ENCODE peak calls at places on chromosome 12, in four cellular contexts. One of them, this sample, is unnamed.

GRCh38 chr12:47903927-47904646 is 707 bp downstream of the VDR start:
- DNase-seq in body of pancreas: peak
- DNase-seq in right lobe of liver: peak
- DNase-seq in HCT116: peak
- DNase-seq in this sample: no peak

GRCh38 chr12:57552692-57553321 is 3.0 kb downstream of the KIF5A start:
- DNase-seq in right lobe of liver: no peak
- DNase-seq in HCT116: no peak
- DNase-seq in body of pancreas: no peak
- DNase-seq in this sample: no peak

GRCh38 chr12:34597548-34598351 is 575.5 kb downstream of the ALG10 start:
- DNase-seq in body of pancreas: no peak
- DNase-seq in HCT116: no peak
- DNase-seq in right lobe of liver: peak
- DNase-seq in this sample: peak

GRCh38 chr12:62123721-62124203 is 136.4 kb upstream of the USP15 start:
- DNase-seq in body of pancreas: peak
- DNase-seq in HCT116: peak
- DNase-seq in right lobe of liver: no peak
- DNase-seq in this sample: peak

GRCh38 chr12:101116911-101117310 is 93.1 kb downstream of the SLC5A8 start:
- DNase-seq in HCT116: no peak
- DNase-seq in body of pancreas: no peak
- DNase-seq in right lobe of liver: no peak
- DNase-seq in this sample: no peak

GRCh38 chr12:117836999-117837736 is 131.6 kb downstream of the KSR2 start:
- DNase-seq in body of pancreas: peak
- DNase-seq in right lobe of liver: peak
- DNase-seq in HCT116: peak
- DNase-seq in this sample: peak

GRCh38 chr12:1575287-1575798 is 19.0 kb downstream of the FBXL14 start:
- DNase-seq in right lobe of liver: no peak
- DNase-seq in body of pancreas: peak
- DNase-seq in HCT116: no peak
- DNase-seq in this sample: peak

GRCh38 chr12:100715976-100716657 is 78.5 kb upstream of the ANO4 start:
- DNase-seq in body of pancreas: no peak
- DNase-seq in HCT116: no peak
- DNase-seq in right lobe of liver: no peak
- DNase-seq in this sample: no peak

GRCh38 chr12:27334052-27334720 is 1.6 kb downstream of the BMAL2 start:
- DNase-seq in HCT116: no peak
- DNase-seq in right lobe of liver: no peak
- DNase-seq in body of pancreas: no peak
- DNase-seq in this sample: no peak

GRCh38 chr12:42588308-42588836 is 1.2 kb downstream of the PRICKLE1 start:
- DNase-seq in right lobe of liver: no peak
- DNase-seq in HCT116: no peak
- DNase-seq in body of pancreas: no peak
- DNase-seq in this sample: no peak

GRCh38 chr12:21265932-21266331 is 68.8 kb downstream of the SLCO1A2 start:
- DNase-seq in HCT116: no peak
- DNase-seq in right lobe of liver: no peak
- DNase-seq in body of pancreas: no peak
- DNase-seq in this sample: no peak

GRCh38 chr12:111753144-111753881 is 13.4 kb upstream of the ALDH2 start:
- DNase-seq in right lobe of liver: peak
- DNase-seq in HCT116: peak
- DNase-seq in body of pancreas: peak
- DNase-seq in this sample: peak

GRCh38 chr12:29168000-29168399 is 18.9 kb downstream of the FAR2 start:
- DNase-seq in body of pancreas: no peak
- DNase-seq in HCT116: no peak
- DNase-seq in right lobe of liver: no peak
- DNase-seq in this sample: no peak

GRCh38 chr12:111788178-111788654 is 21.5 kb downstream of the ALDH2 start:
- DNase-seq in right lobe of liver: peak
- DNase-seq in body of pancreas: peak
- DNase-seq in HCT116: no peak
- DNase-seq in this sample: peak

GRCh38 chr12:75479963-75480461 is 543 bp upstream of the GLIPR1 start:
- DNase-seq in HCT116: no peak
- DNase-seq in body of pancreas: no peak
- DNase-seq in right lobe of liver: no peak
- DNase-seq in this sample: no peak

GRCh38 chr12:79444089-79444488 is 246.7 kb downstream of the PAWR start:
- DNase-seq in HCT116: no peak
- DNase-seq in right lobe of liver: no peak
- DNase-seq in body of pancreas: no peak
- DNase-seq in this sample: no peak

GRCh38 chr12:91249059-91250055 is 66.7 kb upstream of the DCN start:
- DNase-seq in body of pancreas: no peak
- DNase-seq in right lobe of liver: no peak
- DNase-seq in HCT116: no peak
- DNase-seq in this sample: no peak

GRCh38 chr12:14906114-14906513 is 20.5 kb upstream of the MGP start:
- DNase-seq in body of pancreas: no peak
- DNase-seq in HCT116: no peak
- DNase-seq in right lobe of liver: no peak
- DNase-seq in this sample: no peak

GRCh38 chr12:115010324-115010995 is 326.5 kb upstream of the TBX3 start:
- DNase-seq in right lobe of liver: peak
- DNase-seq in HCT116: no peak
- DNase-seq in body of pancreas: no peak
- DNase-seq in this sample: no peak

GRCh38 chr12:50325890-50326391 is 42.6 kb upstream of the LIMA1 start:
- DNase-seq in body of pancreas: no peak
- DNase-seq in right lobe of liver: peak
- DNase-seq in HCT116: no peak
- DNase-seq in this sample: no peak

GRCh38 chr12:12216349-12217017 is 50.4 kb downstream of the LRP6 start:
- DNase-seq in body of pancreas: no peak
- DNase-seq in right lobe of liver: no peak
- DNase-seq in HCT116: no peak
- DNase-seq in this sample: no peak

GRCh38 chr12:114003286-114003685 is 37.2 kb upstream of the RBM19 start:
- DNase-seq in right lobe of liver: no peak
- DNase-seq in body of pancreas: no peak
- DNase-seq in HCT116: no peak
- DNase-seq in this sample: no peak

GRCh38 chr12:114904254-114905003 is 220.5 kb upstream of the TBX3 start:
- DNase-seq in HCT116: peak
- DNase-seq in right lobe of liver: no peak
- DNase-seq in body of pancreas: no peak
- DNase-seq in this sample: no peak

GRCh38 chr12:53777936-53778644 is 26.3 kb upstream of the CISTR start:
- DNase-seq in right lobe of liver: no peak
- DNase-seq in HCT116: no peak
- DNase-seq in body of pancreas: no peak
- DNase-seq in this sample: no peak

GRCh38 chr12:122395319-122395718 is 27.1 kb downstream of the CLIP1 start:
- DNase-seq in body of pancreas: no peak
- DNase-seq in HCT116: peak
- DNase-seq in right lobe of liver: no peak
- DNase-seq in this sample: no peak

GRCh38 chr12:98893126-98893525 is 248.0 kb downstream of the APAF1 start:
- DNase-seq in HCT116: no peak
- DNase-seq in right lobe of liver: no peak
- DNase-seq in body of pancreas: no peak
- DNase-seq in this sample: no peak

GRCh38 chr12:124715121-124715990 is 147.9 kb upstream of the NCOR2 start:
- DNase-seq in right lobe of liver: no peak
- DNase-seq in HCT116: no peak
- DNase-seq in body of pancreas: no peak
- DNase-seq in this sample: no peak

GRCh38 chr12:57110189-57111045 is 745 bp downstream of the STAT6 start:
- DNase-seq in HCT116: no peak
- DNase-seq in body of pancreas: peak
- DNase-seq in right lobe of liver: peak
- DNase-seq in this sample: peak

GRCh38 chr12:52201520-52201839 is 9.7 kb upstream of the KRT80 start:
- DNase-seq in HCT116: no peak
- DNase-seq in body of pancreas: no peak
- DNase-seq in right lobe of liver: peak
- DNase-seq in this sample: no peak

GRCh38 chr12:112750971-112751370 is 40.6 kb upstream of the RPH3A start:
- DNase-seq in body of pancreas: no peak
- DNase-seq in right lobe of liver: no peak
- DNase-seq in HCT116: no peak
- DNase-seq in this sample: no peak

GRCh38 chr12:20493924-20494323 is 125.6 kb downstream of the PDE3A start:
- DNase-seq in body of pancreas: no peak
- DNase-seq in HCT116: no peak
- DNase-seq in right lobe of liver: no peak
- DNase-seq in this sample: no peak

GRCh38 chr12:3196488-3196887 is 119.3 kb downstream of the TSPAN9 start:
- DNase-seq in right lobe of liver: no peak
- DNase-seq in HCT116: no peak
- DNase-seq in body of pancreas: no peak
- DNase-seq in this sample: no peak

GRCh38 chr12:8969861-8970411 is 19.4 kb upstream of the KLRG1 start:
- DNase-seq in right lobe of liver: no peak
- DNase-seq in body of pancreas: no peak
- DNase-seq in HCT116: no peak
- DNase-seq in this sample: no peak
- TF ChIP-seq POLR2A in right lobe of liver: no peak
- TF ChIP-seq POLR2A in body of pancreas: no peak
- TF ChIP-seq POLR2A in HCT116: no peak
- TF ChIP-seq POLR2A in this sample: no peak

GRCh38 chr12:31659087-31659942 is at the start of gene ETFBKMT:
- DNase-seq in right lobe of liver: peak
- DNase-seq in body of pancreas: peak
- DNase-seq in HCT116: peak
- DNase-seq in this sample: peak
- TF ChIP-seq POLR2A in right lobe of liver: peak
- TF ChIP-seq POLR2A in body of pancreas: peak
- TF ChIP-seq POLR2A in HCT116: peak
- TF ChIP-seq POLR2A in this sample: peak

DNA sequence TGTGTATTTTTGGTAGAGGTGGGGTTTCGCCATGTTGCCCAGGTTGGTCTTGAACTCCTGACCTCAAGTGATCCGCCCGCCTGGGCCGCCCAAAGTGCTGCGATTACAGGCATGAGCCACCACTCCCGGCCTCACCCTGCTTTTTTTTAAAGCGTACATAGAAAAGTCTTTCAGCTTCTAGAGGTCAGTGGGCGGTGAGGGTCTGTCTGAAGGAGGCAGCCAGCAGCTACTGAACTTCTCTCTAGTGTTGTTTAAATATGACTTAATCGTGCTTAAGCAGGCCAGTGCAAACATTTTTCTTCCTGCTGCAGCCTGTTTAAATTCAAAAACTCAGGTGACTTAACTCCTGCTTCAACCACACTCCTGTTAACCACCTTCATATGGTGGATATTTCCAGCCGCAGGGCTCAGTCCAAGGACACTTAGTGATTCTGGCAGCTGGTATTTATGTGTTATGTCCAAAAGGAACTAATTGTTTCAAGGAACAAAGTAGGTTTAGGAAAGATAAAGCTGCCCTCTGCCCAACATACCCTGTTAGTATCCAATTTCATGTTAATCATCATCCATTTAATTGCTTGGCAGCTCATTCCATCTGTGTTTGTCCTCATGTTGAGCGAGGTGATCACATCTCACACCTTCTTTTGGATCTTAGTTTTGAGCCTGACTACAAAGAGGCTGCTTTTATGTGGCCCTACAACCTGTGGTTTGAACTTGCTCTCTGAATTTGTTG is 2.0 kb downstream of the PRKAB1 start:
- DNase-seq in body of pancreas: peak
- DNase-seq in right lobe of liver: no peak
- DNase-seq in HCT116: no peak
- DNase-seq in this sample: no peak
- TF ChIP-seq POLR2A in body of pancreas: peak
- TF ChIP-seq POLR2A in right lobe of liver: no peak
- TF ChIP-seq POLR2A in HCT116: no peak
- TF ChIP-seq POLR2A in this sample: no peak

DNA sequence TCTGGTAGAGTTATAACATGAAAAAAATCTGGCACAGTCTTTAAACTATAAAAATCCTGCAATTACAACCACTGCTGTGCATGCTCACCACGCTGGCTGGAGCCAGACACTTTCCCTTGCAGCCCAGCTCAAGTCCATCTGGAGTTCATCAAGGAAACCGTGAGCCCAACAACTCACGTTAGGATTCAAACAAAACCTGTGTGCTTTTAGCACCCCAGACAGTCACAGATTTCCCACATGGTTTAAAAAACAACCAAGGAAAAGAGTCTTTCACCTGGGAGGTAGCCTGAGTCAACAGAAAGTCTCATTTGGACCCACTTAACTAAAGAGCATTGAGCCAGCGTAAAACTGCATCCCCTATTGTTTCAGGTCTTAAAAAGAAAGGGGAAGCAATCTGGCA is 4.7 kb downstream of the LRIG3 start:
- DNase-seq in HCT116: no peak
- DNase-seq in body of pancreas: peak
- DNase-seq in right lobe of liver: peak
- DNase-seq in this sample: peak
- TF ChIP-seq POLR2A in HCT116: no peak
- TF ChIP-seq POLR2A in body of pancreas: peak
- TF ChIP-seq POLR2A in right lobe of liver: no peak
- TF ChIP-seq POLR2A in this sample: no peak

This sample was measured in ovary.